ENCODE peak calls at places on chromosomes 12 and 14, in eight cellular contexts. One of them, this sample, is unnamed.
A peak's percentile ranks its signal among the peaks of the same experiment; 100 is the strongest.

GRCh38 chr14:69441948-69442347 is 42.6 kb upstream of the PLEKHD1 start:
- DNase-seq in GM06990: peak; percentile 58
- DNase-seq in GM12865: peak; percentile 67
- DNase-seq in left lung: no peak
- DNase-seq in foreskin fibroblast: no peak
- DNase-seq in brain microvascular endothelial cell: no peak
- DNase-seq in choroid plexus epithelial cell: peak; percentile 12
- DNase-seq in BE2C: no peak
- DNase-seq in this sample: no peak

GRCh38 chr14:55850803-55851202 is 267.4 kb upstream of the PELI2 start:
- DNase-seq in GM06990: no peak
- DNase-seq in GM12865: no peak
- DNase-seq in left lung: no peak
- DNase-seq in foreskin fibroblast: peak; percentile 86
- DNase-seq in brain microvascular endothelial cell: peak; percentile 35
- DNase-seq in choroid plexus epithelial cell: peak; percentile 26
- DNase-seq in BE2C: no peak
- DNase-seq in this sample: peak; percentile 87

GRCh38 chr14:54776361-54777001 is 126.1 kb downstream of the GCH1 start:
- DNase-seq in GM06990: peak; percentile 59
- DNase-seq in GM12865: peak; percentile 50
- DNase-seq in left lung: peak; percentile 61
- DNase-seq in foreskin fibroblast: peak; percentile 64
- DNase-seq in brain microvascular endothelial cell: peak; percentile 81
- DNase-seq in choroid plexus epithelial cell: peak; percentile 52
- DNase-seq in BE2C: peak; percentile 39
- DNase-seq in this sample: peak; percentile 7

GRCh38 chr14:72907327-72907826 is 13.5 kb upstream of the DPF3 start:
- DNase-seq in GM06990: no peak
- DNase-seq in GM12865: no peak
- DNase-seq in left lung: no peak
- DNase-seq in foreskin fibroblast: no peak
- DNase-seq in brain microvascular endothelial cell: no peak
- DNase-seq in choroid plexus epithelial cell: peak; percentile 27
- DNase-seq in BE2C: no peak
- DNase-seq in this sample: peak; percentile 47

GRCh38 chr12:124569375-124570148 is 2.1 kb upstream of the NCOR2 start:
- DNase-seq in GM06990: no peak
- DNase-seq in GM12865: no peak
- DNase-seq in left lung: no peak
- DNase-seq in foreskin fibroblast: no peak
- DNase-seq in brain microvascular endothelial cell: no peak
- DNase-seq in choroid plexus epithelial cell: peak; percentile 30
- DNase-seq in BE2C: no peak
- DNase-seq in this sample: no peak

GRCh38 chr14:31205681-31206535 is 1.7 kb downstream of the HECTD1 start:
- DNase-seq in GM06990: no peak
- DNase-seq in GM12865: peak; percentile 24
- DNase-seq in left lung: no peak
- DNase-seq in foreskin fibroblast: peak; percentile 78
- DNase-seq in brain microvascular endothelial cell: peak; percentile 45
- DNase-seq in choroid plexus epithelial cell: peak; percentile 87
- DNase-seq in BE2C: no peak
- DNase-seq in this sample: peak; percentile 92

GRCh38 chr14:93333631-93334095 is 827 bp upstream of the BTBD7 start:
- DNase-seq in GM06990: no peak
- DNase-seq in GM12865: no peak
- DNase-seq in left lung: no peak
- DNase-seq in foreskin fibroblast: no peak
- DNase-seq in brain microvascular endothelial cell: no peak
- DNase-seq in choroid plexus epithelial cell: no peak
- DNase-seq in BE2C: no peak
- DNase-seq in this sample: no peak

GRCh38 chr14:79253576-79253975 is 957.7 kb downstream of the DIO2 start:
- DNase-seq in GM06990: no peak
- DNase-seq in GM12865: no peak
- DNase-seq in left lung: no peak
- DNase-seq in foreskin fibroblast: no peak
- DNase-seq in brain microvascular endothelial cell: no peak
- DNase-seq in choroid plexus epithelial cell: no peak
- DNase-seq in BE2C: no peak
- DNase-seq in this sample: no peak

GRCh38 chr14:104112113-104112505 is 26.3 kb upstream of the KIF26A start:
- DNase-seq in GM06990: no peak
- DNase-seq in GM12865: no peak
- DNase-seq in left lung: no peak
- DNase-seq in foreskin fibroblast: no peak
- DNase-seq in brain microvascular endothelial cell: no peak
- DNase-seq in choroid plexus epithelial cell: no peak
- DNase-seq in BE2C: no peak
- DNase-seq in this sample: no peak

GRCh38 chr12:52305921-52306705 is 14.8 kb upstream of the KRT81 start:
- DNase-seq in GM06990: no peak
- DNase-seq in GM12865: no peak
- DNase-seq in left lung: no peak
- DNase-seq in foreskin fibroblast: no peak
- DNase-seq in brain microvascular endothelial cell: no peak
- DNase-seq in choroid plexus epithelial cell: no peak
- DNase-seq in BE2C: no peak
- DNase-seq in this sample: no peak

GRCh38 chr12:47903927-47904646 is 707 bp downstream of the VDR start:
- DNase-seq in GM06990: no peak
- DNase-seq in GM12865: peak; percentile 42
- DNase-seq in left lung: peak; percentile 86
- DNase-seq in foreskin fibroblast: peak; percentile 90
- DNase-seq in brain microvascular endothelial cell: peak; percentile 70
- DNase-seq in choroid plexus epithelial cell: peak; percentile 78
- DNase-seq in BE2C: no peak
- DNase-seq in this sample: peak; percentile 83

GRCh38 chr12:71730936-71731335 is 23.7 kb upstream of the RAB21 start:
- DNase-seq in GM06990: no peak
- DNase-seq in GM12865: no peak
- DNase-seq in left lung: no peak
- DNase-seq in foreskin fibroblast: no peak
- DNase-seq in brain microvascular endothelial cell: no peak
- DNase-seq in choroid plexus epithelial cell: no peak
- DNase-seq in BE2C: no peak
- DNase-seq in this sample: no peak

GRCh38 chr14:47425302-47425701 is 250.1 kb downstream of the MDGA2 start:
- DNase-seq in GM06990: no peak
- DNase-seq in GM12865: no peak
- DNase-seq in left lung: no peak
- DNase-seq in foreskin fibroblast: no peak
- DNase-seq in brain microvascular endothelial cell: no peak
- DNase-seq in choroid plexus epithelial cell: no peak
- DNase-seq in BE2C: no peak
- DNase-seq in this sample: no peak

GRCh38 chr12:117919479-117919878 is 49.3 kb downstream of the KSR2 start:
- DNase-seq in GM06990: no peak
- DNase-seq in GM12865: no peak
- DNase-seq in left lung: no peak
- DNase-seq in foreskin fibroblast: no peak
- DNase-seq in brain microvascular endothelial cell: no peak
- DNase-seq in choroid plexus epithelial cell: no peak
- DNase-seq in BE2C: no peak
- DNase-seq in this sample: no peak

DNA sequence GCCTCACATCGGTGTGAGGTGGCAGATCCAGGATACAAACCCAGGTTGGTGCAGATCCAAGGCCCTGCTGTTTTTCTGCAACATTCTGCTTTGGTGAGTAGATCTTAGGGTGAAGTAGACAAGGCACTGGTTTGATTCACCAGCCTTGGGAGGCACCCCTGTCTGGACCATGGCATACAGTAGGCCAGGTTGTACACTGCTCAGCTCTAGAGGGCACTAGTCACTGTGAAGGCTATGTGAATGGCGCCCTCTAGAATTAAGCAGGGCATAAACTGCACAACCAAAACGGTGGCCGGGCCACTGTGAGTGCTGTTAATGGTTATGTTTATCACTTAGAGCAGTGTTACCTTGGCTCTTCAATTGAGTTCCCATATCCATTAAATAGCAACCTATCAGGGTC is 280.6 kb upstream of the PWP1 start:
- DNase-seq in GM06990: no peak
- DNase-seq in GM12865: peak; percentile 60
- DNase-seq in left lung: no peak
- DNase-seq in foreskin fibroblast: peak; percentile 29
- DNase-seq in brain microvascular endothelial cell: peak; percentile 34
- DNase-seq in choroid plexus epithelial cell: peak; percentile 76
- DNase-seq in BE2C: peak; percentile 43
- DNase-seq in this sample: peak; percentile 18
- TF ChIP-seq CTCF in GM06990: peak; percentile 84
- TF ChIP-seq CTCF in GM12865: peak; percentile 69
- TF ChIP-seq CTCF in left lung: no peak
- TF ChIP-seq CTCF in foreskin fibroblast: peak; percentile 57
- TF ChIP-seq CTCF in brain microvascular endothelial cell: peak; percentile 79
- TF ChIP-seq CTCF in choroid plexus epithelial cell: peak; percentile 91
- TF ChIP-seq CTCF in BE2C: peak; percentile 86
- TF ChIP-seq CTCF in this sample: peak; percentile 55

GRCh38 chr14:20332946-20333782 is at the start of gene CCNB1IP1:
- DNase-seq in GM06990: peak; percentile 76
- DNase-seq in GM12865: peak; percentile 91
- DNase-seq in left lung: peak; percentile 46
- DNase-seq in foreskin fibroblast: peak; percentile 91
- DNase-seq in brain microvascular endothelial cell: peak; percentile 84
- DNase-seq in choroid plexus epithelial cell: peak; percentile 94
- DNase-seq in BE2C: peak; percentile 64
- DNase-seq in this sample: peak; percentile 92

GRCh38 chr14:20331048-20331613 is 1.9 kb downstream of the CCNB1IP1 start:
- DNase-seq in GM06990: no peak
- DNase-seq in GM12865: no peak
- DNase-seq in left lung: no peak
- DNase-seq in foreskin fibroblast: no peak
- DNase-seq in brain microvascular endothelial cell: no peak
- DNase-seq in choroid plexus epithelial cell: no peak
- DNase-seq in BE2C: no peak
- DNase-seq in this sample: no peak

GRCh38 chr14:20332386-20332945 is 613 bp downstream of the CCNB1IP1 start:
- DNase-seq in GM06990: no peak
- DNase-seq in GM12865: peak; percentile 13
- DNase-seq in left lung: no peak
- DNase-seq in foreskin fibroblast: peak; percentile 18
- DNase-seq in brain microvascular endothelial cell: no peak
- DNase-seq in choroid plexus epithelial cell: peak; percentile 19
- DNase-seq in BE2C: no peak
- DNase-seq in this sample: peak; percentile 26

GRCh38 chr14:20329355-20329754 is 3.7 kb downstream of the CCNB1IP1 start:
- DNase-seq in GM06990: no peak
- DNase-seq in GM12865: no peak
- DNase-seq in left lung: no peak
- DNase-seq in foreskin fibroblast: no peak
- DNase-seq in brain microvascular endothelial cell: no peak
- DNase-seq in choroid plexus epithelial cell: no peak
- DNase-seq in BE2C: no peak
- DNase-seq in this sample: no peak

DNA sequence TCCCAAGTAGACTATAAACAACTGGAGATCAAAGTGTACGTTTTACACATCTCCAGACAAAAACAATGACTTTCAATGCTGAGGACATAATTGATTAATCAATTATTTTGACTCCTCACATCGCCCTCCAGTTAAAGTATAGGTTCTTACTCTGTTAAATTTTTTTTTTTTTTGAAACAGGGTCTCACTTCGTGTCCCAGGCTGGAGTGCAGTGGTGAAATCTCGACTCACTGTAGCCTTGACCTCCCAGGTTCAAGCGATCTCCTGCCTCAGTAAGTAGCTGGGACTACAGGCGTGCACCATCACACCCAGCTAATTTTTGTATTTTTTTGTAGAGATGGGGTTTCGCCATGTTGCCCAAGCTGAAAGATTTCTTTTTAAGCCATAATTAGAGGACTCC is 938 bp upstream of the CCNB1IP1 start:
- DNase-seq in GM06990: no peak
- DNase-seq in GM12865: no peak
- DNase-seq in left lung: no peak
- DNase-seq in foreskin fibroblast: no peak
- DNase-seq in brain microvascular endothelial cell: no peak
- DNase-seq in choroid plexus epithelial cell: no peak
- DNase-seq in BE2C: no peak
- DNase-seq in this sample: no peak
- H3K4me3 ChIP-seq in GM06990: no peak overlapping the region
- H3K4me3 ChIP-seq in GM12865: no peak overlapping the region
- H3K4me3 ChIP-seq in left lung: no peak overlapping the region
- H3K4me3 ChIP-seq in foreskin fibroblast: no peak overlapping the region
- H3K4me3 ChIP-seq in brain microvascular endothelial cell: no peak overlapping the region
- H3K4me3 ChIP-seq in choroid plexus epithelial cell: no peak overlapping the region
- H3K4me3 ChIP-seq in BE2C: no peak overlapping the region
- H3K4me3 ChIP-seq in this sample: no peak overlapping the region

DNA sequence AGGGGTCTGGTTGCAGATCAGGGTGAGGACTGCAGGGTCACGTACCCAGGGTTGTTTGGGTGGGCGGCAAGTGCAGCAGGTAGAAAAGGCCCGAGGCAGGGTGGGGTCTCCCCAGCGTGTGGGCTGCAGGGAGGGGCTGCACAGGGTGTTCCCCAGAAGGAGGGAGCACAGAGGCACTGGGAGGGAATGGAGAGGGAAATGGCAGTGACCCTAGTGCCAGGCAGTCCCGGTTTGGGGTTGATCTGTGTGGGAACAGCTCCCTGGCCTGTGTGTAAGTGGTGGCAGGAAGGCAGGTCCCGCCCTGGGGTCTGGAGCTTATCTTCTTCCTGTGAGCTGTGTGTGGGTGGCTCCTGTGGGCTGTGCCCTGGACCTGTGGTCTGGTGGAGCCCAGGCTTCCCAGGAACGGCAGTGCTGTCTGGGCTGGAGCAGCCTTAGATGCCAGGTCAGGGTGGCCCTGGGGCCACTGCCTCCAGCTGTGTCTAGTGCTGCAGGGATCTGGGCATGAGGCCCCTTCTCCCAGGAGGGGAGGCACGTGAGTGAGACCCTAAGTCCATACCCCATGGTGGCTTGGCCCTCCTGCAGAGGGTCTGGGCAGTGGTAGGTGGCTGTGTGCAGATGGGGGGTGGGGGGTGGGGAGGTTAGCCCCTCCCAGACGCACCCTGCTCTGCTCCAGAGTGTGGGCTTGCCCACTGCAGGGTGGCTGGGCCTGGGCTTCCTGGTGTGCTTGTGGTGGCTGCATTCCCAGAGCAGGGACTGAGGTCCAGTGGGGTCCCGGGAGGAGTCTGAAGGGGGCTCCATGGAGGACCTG is 363.5 kb downstream of the TMEM121 start:
- DNase-seq in GM06990: no peak
- DNase-seq in GM12865: no peak
- DNase-seq in left lung: peak; percentile 24
- DNase-seq in foreskin fibroblast: no peak
- DNase-seq in brain microvascular endothelial cell: no peak
- DNase-seq in choroid plexus epithelial cell: no peak
- DNase-seq in BE2C: peak; percentile 83
- DNase-seq in this sample: no peak
- TF ChIP-seq CTCF in GM06990: no peak
- TF ChIP-seq CTCF in GM12865: no peak
- TF ChIP-seq CTCF in left lung: no peak
- TF ChIP-seq CTCF in foreskin fibroblast: no peak
- TF ChIP-seq CTCF in brain microvascular endothelial cell: no peak
- TF ChIP-seq CTCF in choroid plexus epithelial cell: no peak
- TF ChIP-seq CTCF in BE2C: no peak
- TF ChIP-seq CTCF in this sample: no peak

DNA sequence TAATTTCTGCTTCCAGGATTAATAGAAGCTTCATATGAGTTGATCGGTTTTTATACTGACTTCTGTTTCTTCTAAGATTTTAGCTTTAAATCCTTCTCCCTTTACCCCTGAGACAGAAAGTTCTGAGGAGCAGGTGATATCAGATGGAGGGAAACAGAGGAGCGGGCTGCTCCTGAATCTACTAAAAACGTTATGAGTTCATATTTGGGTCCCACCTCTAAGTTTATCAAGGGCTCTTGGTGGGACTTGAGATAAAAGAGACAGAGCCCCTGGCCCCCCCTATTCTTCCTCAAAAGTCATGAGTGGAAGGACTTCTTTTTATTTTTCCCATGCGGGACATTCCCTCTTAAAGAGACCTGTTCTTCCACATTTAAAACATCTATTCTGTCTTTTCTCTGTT is 23.8 kb downstream of the CLEC2A start:
- DNase-seq in GM06990: no peak
- DNase-seq in GM12865: no peak
- DNase-seq in left lung: no peak
- DNase-seq in foreskin fibroblast: no peak
- DNase-seq in brain microvascular endothelial cell: no peak
- DNase-seq in choroid plexus epithelial cell: no peak
- DNase-seq in BE2C: no peak
- DNase-seq in this sample: no peak
- H3K4me3 ChIP-seq in GM06990: no peak overlapping the region
- H3K4me3 ChIP-seq in GM12865: no peak overlapping the region
- H3K4me3 ChIP-seq in left lung: no peak overlapping the region
- H3K4me3 ChIP-seq in foreskin fibroblast: no peak overlapping the region
- H3K4me3 ChIP-seq in brain microvascular endothelial cell: no peak overlapping the region
- H3K4me3 ChIP-seq in choroid plexus epithelial cell: no peak overlapping the region
- H3K4me3 ChIP-seq in BE2C: no peak overlapping the region
- H3K4me3 ChIP-seq in this sample: no peak overlapping the region